ENCODE peak calls at places on chromosomes 3 and 15, in four cellular contexts. H is WTC11, U is K562, F is HepG2. C is an unnamed sample.

GRCh38 chr15:23648920-23649515 is 1.4 kb upstream of the MAGEL2 start:
- DNase-seq in H (peak; percentile 67), U (peak; percentile 58), F (peak; percentile 16), C (no peak)

GRCh38 chr3:195810455-195810845 is 1.3 kb downstream of the MUC4 start:
- DNase-seq in H (no peak), U (no peak), F (no peak), C (no peak)

GRCh38 chr3:193744048-193744821 is 151.2 kb downstream of the OPA1 start:
- DNase-seq in H (no peak), U (peak; percentile 35), F (peak; percentile 99), C (peak; percentile 27)

GRCh38 chr3:79140718-79141117 is 627.1 kb downstream of the ROBO1 start:
- DNase-seq in H (no peak), U (no peak), F (no peak), C (no peak)

GRCh38 chr15:65305144-65305758 is 774 bp downstream of the RNU5B-1 start:
- DNase-seq in H (no peak), U (peak; percentile 45), F (no peak), C (no peak)

GRCh38 chr3:45215466-45215865 is 10.6 kb downstream of the TMEM158 start:
- DNase-seq in H (no peak), U (no peak), F (no peak), C (no peak)

GRCh38 chr3:195204360-195205166 is 66.4 kb downstream of the XXYLT1 start:
- DNase-seq in H (no peak), U (no peak), F (no peak), C (peak; percentile 38)

GRCh38 chr15:51737538-51738305 is at the start of gene LYSMD2:
- DNase-seq in H (peak; percentile 52), U (peak; percentile 74), F (no peak), C (no peak)

GRCh38 chr3:114687157-114687556 is 393.3 kb downstream of the TIGIT start:
- DNase-seq in H (no peak), U (no peak), F (no peak), C (no peak)

GRCh38 chr3:43783987-43784639 is 93.4 kb downstream of the ABHD5 start:
- DNase-seq in H (no peak), U (no peak), F (no peak), C (no peak)

GRCh38 chr3:43786102-43786952 is 95.6 kb downstream of the ABHD5 start:
- DNase-seq in H (no peak), U (no peak), F (no peak), C (no peak)

GRCh38 chr3:43786953-43787305 is 96.2 kb downstream of the ABHD5 start:
- DNase-seq in H (no peak), U (no peak), F (no peak), C (no peak)

GRCh38 chr3:43784640-43785011 is 93.9 kb downstream of the ABHD5 start:
- DNase-seq in H (no peak), U (no peak), F (no peak), C (no peak)

GRCh38 chr3:43785551-43785950 is 94.8 kb downstream of the ABHD5 start:
- DNase-seq in H (no peak), U (no peak), F (no peak), C (no peak)
- TF ChIP-seq SP1 in H (no peak), U (no peak), F (no peak), C (no peak)

DNA sequence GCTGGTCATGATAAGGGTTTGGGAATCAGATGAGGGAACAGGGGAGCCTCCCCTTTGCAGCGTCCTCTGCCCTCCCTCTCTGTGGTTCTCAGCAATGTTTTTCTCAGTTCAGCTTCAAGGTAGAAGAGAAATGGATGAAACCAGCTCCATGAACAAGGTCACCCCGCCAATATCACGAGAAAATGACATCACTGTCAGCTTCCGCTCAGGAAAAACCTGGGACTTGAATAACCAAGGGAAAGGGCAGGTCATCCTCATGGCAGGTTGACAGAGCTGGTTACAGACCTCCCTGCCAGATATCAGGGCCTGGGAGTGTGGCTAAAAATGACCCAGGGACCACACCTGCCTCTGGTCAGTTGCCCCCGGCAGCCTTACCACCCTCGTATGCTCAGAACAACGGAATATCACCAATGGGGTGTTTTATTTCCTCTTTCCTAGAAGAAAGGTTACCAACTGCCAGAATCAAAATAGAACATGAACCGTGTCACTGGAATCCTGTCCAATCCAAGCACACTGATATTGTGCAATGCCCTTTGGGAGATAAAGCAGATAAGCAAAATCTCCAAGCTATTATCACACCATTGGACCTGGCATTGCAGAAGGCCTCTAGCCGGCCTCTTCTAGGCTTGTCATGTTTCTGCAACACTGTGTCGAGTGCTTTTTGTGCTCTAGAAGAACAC is 26.1 kb downstream of the LSM3 start:
- DNase-seq in H (no peak), U (peak; percentile 71), F (no peak), C (no peak)
- TF ChIP-seq ETV6 in H (no peak), U (no peak), F (no peak), C (no peak)

DNA sequence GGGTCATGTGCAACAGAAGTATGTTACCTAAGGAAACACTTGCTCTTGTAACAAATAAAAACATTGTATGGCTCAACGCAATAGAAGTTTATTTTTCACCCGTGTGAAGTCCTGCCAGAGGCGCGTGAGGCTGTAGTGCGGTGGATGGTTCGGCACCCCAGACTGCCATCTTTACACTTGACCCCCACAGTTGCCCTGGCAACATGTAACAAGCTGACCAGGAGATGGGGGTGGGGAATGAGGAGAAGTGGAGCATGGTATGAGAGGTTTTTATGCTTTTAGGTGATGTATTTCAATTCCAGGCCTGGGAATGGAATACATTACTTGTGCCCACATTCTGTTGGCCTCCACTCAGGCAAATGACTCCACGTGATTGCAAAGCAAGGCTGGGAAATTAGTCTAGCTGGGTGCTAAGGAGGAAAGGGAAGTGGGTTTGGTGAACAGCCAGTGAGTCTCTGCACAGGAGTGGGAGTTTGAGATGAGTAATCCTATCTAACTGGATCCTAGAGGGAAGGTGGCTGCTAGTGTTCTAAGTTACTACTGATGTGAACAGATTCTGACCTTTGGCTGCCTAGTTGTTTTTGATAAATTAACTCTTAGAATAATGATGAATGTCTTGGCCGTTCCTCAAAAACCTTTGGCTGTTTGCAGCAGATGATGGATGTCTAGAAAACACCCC is 33.8 kb upstream of the GREM1 start:
- DNase-seq in H (no peak), U (no peak), F (no peak), C (no peak)
- TF ChIP-seq SP1 in H (no peak), U (no peak), F (no peak), C (no peak)

DNA sequence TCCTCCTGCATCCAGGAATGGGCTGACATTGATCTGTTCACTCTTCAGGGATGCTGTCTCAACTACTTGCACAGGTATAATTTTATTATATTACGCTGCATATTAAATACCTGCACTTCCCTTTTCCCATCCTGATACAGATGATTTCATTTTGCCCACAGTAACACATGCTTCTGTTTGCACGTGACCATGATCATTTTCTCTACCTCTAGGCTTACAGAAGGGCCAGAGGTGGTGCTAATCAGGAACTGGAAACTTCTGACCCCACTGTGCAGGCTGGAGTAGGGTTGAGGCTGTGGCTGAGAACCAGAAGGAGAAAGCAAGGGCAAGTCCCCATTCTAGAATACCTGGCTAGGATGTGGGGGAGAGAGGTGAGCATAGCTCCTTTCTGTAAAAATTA is 304.8 kb downstream of the PTPRG start:
- DNase-seq in H (no peak), U (no peak), F (no peak), C (no peak)
- TF ChIP-seq ETV6 in H (no peak), U (no peak), F (no peak), C (no peak)

GRCh38 chr3:6825527-6825926 is 35.4 kb upstream of the GRM7 start:
- DNase-seq in H (no peak), U (no peak), F (no peak), C (no peak)
- TF ChIP-seq SP1 in H (no peak), U (no peak), F (no peak), C (no peak)

C was measured in GM12878.